ENCODE peak calls at places on chromosomes 13 and 19, in nine cellular contexts. I is stimulated activated CD4-positive, alpha-beta T cell treated with anti-CD3 and anti-CD28 coated beads, Interleukin-4, amount 100 ng/mL, for 1 hour; O is ELR; L is GF-D8; R is activated T-cell treated with anti-CD3 and anti-CD28 coated beads, Interleukin-2, amount 50 U/mL, for 72 hours; F is upper lobe of right lung; S is stimulated activated CD8-positive, alpha-beta memory T cell treated with anti-CD3 and anti-CD28 coated beads, Interleukin-15, amount 100 ng/mL, for 1 hour; V is GM12891; X is T-helper 2 cell. C is an unnamed sample.

GRCh38 chr19:54207908-54208783 is 7.5 kb downstream of the RPS9 start:
- DNase-seq in S (no peak), V (no peak), X (no peak), R (peak; percentile 62), F (peak; percentile 87), O (peak; percentile 64), L (peak; percentile 100), I (peak; percentile 25), C (no peak)

GRCh38 chr13:98133949-98134348 is 8.9 kb upstream of the FARP1 start:
- DNase-seq in L (no peak), R (no peak), I (no peak), V (no peak), S (no peak), X (no peak), O (no peak), F (no peak), C (no peak)

GRCh38 chr19:32646556-32646955 is 28.4 kb downstream of the ANKRD27 start:
- DNase-seq in R (peak; percentile 57), L (no peak), I (no peak), X (no peak), V (no peak), F (no peak), O (no peak), S (no peak), C (no peak)

GRCh38 chr19:2027361-2027760 is 11.8 kb upstream of the BTBD2 start:
- DNase-seq in V (no peak), F (no peak), O (peak; percentile 50), L (peak; percentile 44), S (no peak), I (no peak), R (no peak), X (no peak), C (peak; percentile 61)

GRCh38 chr13:78098249-78098648 is 179.6 kb upstream of the EDNRB start:
- DNase-seq in V (no peak), F (no peak), X (no peak), O (no peak), S (no peak), R (no peak), I (no peak), L (no peak), C (no peak)

GRCh38 chr19:1512671-1513491 is at the start of gene ADAMTSL5:
- DNase-seq in F (peak; percentile 81), X (peak; percentile 47), V (peak; percentile 84), R (peak; percentile 85), L (no peak), S (no peak), I (peak; percentile 66), O (peak; percentile 81), C (peak; percentile 18)

GRCh38 chr13:95480131-95480545 is 72.4 kb upstream of the CLDN10 start:
- DNase-seq in S (no peak), R (peak; percentile 12), V (peak; percentile 34), X (no peak), I (no peak), L (peak; percentile 98), F (no peak), O (no peak), C (no peak)

GRCh38 chr13:25253702-25254101 is 33.6 kb downstream of the MTMR6 start:
- DNase-seq in I (no peak), R (no peak), X (no peak), O (no peak), L (no peak), V (no peak), F (no peak), S (no peak), C (no peak)

GRCh38 chr19:10808937-10809655 is 26.9 kb downstream of the TMED1 start:
- DNase-seq in R (peak; percentile 46), X (no peak), F (no peak), I (no peak), V (no peak), L (no peak), O (peak; percentile 66), S (no peak), C (peak; percentile 50)

GRCh38 chr13:27797228-27797624 is 4.9 kb downstream of the GSX1 start:
- DNase-seq in S (no peak), V (no peak), F (no peak), I (no peak), X (no peak), L (no peak), O (peak; percentile 61), R (no peak), C (peak; percentile 1)

GRCh38 chr13:48475230-48475629 is 57.6 kb downstream of the RCBTB2 start:
- DNase-seq in V (no peak), S (no peak), I (no peak), X (no peak), O (no peak), L (no peak), R (no peak), F (no peak), C (no peak)

GRCh38 chr19:42023121-42023942 is 29.3 kb upstream of the ATP1A3 start:
- DNase-seq in S (no peak), R (peak; percentile 31), L (no peak), X (no peak), I (peak; percentile 22), V (no peak), O (peak; percentile 38), F (no peak), C (peak; percentile 22)

GRCh38 chr13:52597676-52598075 is 44.6 kb upstream of the HNRNPA1L2 start:
- DNase-seq in O (no peak), F (no peak), R (no peak), X (no peak), L (no peak), S (no peak), V (no peak), I (no peak), C (no peak)

GRCh38 chr19:13012690-13013608 is 17.7 kb downstream of the NFIX start:
- DNase-seq in L (peak; percentile 69), X (no peak), V (peak; percentile 58), I (peak; percentile 38), F (no peak), S (no peak), R (peak; percentile 55), O (peak; percentile 83), C (peak; percentile 30)

C was measured in HFFc6.